ENCODE peak calls at places on chromosomes 11 and 22, in ten cellular contexts. Q is foreskin fibroblast, J is LNCaP clone FGC, G is stomach, A is RWPE2, E is A549, H is cardiac muscle cell, L is HFFc6, S is mesothelial cell of epicardium, C is fibroblast of mammary gland. R is an unnamed sample.

GRCh38 chr11:66100272-66101037 is 30.4 kb downstream of the PACS1 start:
- DNase-seq in E (peak), G (peak), A (no peak), L (no peak), C (peak), Q (no peak), J (peak), H (no peak), S (no peak), R (no peak)

GRCh38 chr11:42329930-42330555 is 870.6 kb upstream of the LRRC4C start:
- DNase-seq in A (no peak), E (no peak), Q (no peak), C (peak), L (peak), S (no peak), J (no peak), G (no peak), H (peak), R (no peak)

GRCh38 chr22:40728731-40729189 is 49.5 kb downstream of the MCHR1 start:
- DNase-seq in E (no peak), S (no peak), L (no peak), C (no peak), G (peak), A (no peak), J (no peak), Q (no peak), H (peak), R (no peak)

GRCh38 chr22:46914916-46915894 is 152.8 kb downstream of the TBC1D22A start:
- DNase-seq in S (no peak), G (no peak), A (no peak), C (no peak), L (no peak), E (no peak), H (no peak), J (no peak), Q (no peak), R (no peak)

GRCh38 chr22:30002861-30003489 is 77.3 kb upstream of the HORMAD2 start:
- DNase-seq in A (no peak), S (no peak), Q (no peak), E (no peak), G (no peak), H (no peak), C (no peak), J (no peak), L (no peak), R (no peak)

GRCh38 chr11:10792385-10793068 is 16.2 kb downstream of the EIF4G2 start:
- DNase-seq in S (peak), C (peak), A (peak), L (peak), J (peak), Q (peak), G (peak), E (peak), H (peak), R (no peak)

GRCh38 chr11:66912963-66913362 is 45.2 kb downstream of the PC start:
- DNase-seq in J (no peak), S (no peak), G (no peak), Q (no peak), H (no peak), E (no peak), C (no peak), L (no peak), A (no peak), R (no peak)

GRCh38 chr11:66443602-66444001 is 5.0 kb upstream of the MRPL11 start:
- DNase-seq in S (no peak), E (peak), L (peak), Q (peak), C (peak), G (no peak), A (no peak), H (peak), J (peak), R (peak)

GRCh38 chr22:50304528-50305392 is 2.7 kb downstream of the PLXNB2 start:
- DNase-seq in Q (no peak), L (no peak), J (no peak), S (no peak), E (no peak), C (peak), H (peak), A (no peak), G (peak), R (no peak)

GRCh38 chr11:50077526-50077925 is 44.9 kb downstream of the OR4C45 start:
- DNase-seq in J (no peak), A (no peak), E (no peak), H (no peak), G (no peak), S (no peak), L (no peak), Q (no peak), C (no peak), R (no peak)

GRCh38 chr11:65485820-65486219 is 13.0 kb upstream of the MALAT1 start:
- DNase-seq in A (no peak), Q (no peak), H (no peak), L (no peak), J (no peak), C (no peak), E (no peak), S (no peak), G (no peak), R (no peak)

GRCh38 chr22:43945632-43946390 is 9.4 kb upstream of the SAMM50 start:
- DNase-seq in C (peak), J (no peak), G (peak), A (no peak), Q (peak), H (peak), S (no peak), L (peak), E (peak), R (no peak)

GRCh38 chr11:9276571-9276970 is 11.4 kb upstream of the DENND5A start:
- DNase-seq in L (no peak), Q (no peak), H (no peak), A (no peak), G (no peak), J (no peak), S (no peak), E (no peak), C (no peak), R (no peak)

GRCh38 chr11:75229466-75229865 is 11.1 kb upstream of the TPBGL start:
- DNase-seq in L (no peak), Q (no peak), G (no peak), A (no peak), E (no peak), C (no peak), H (no peak), S (no peak), J (no peak), R (no peak)

GRCh38 chr11:45983471-45983845 is 61.0 kb downstream of the LARGE2 start:
- DNase-seq in J (no peak), C (no peak), A (no peak), L (no peak), Q (no peak), S (no peak), H (no peak), E (no peak), G (no peak), R (no peak)

GRCh38 chr22:36148411-36148810 is 12.1 kb downstream of the APOL3 start:
- DNase-seq in C (no peak), Q (no peak), A (no peak), J (no peak), L (no peak), H (no peak), E (no peak), G (peak), S (no peak), R (no peak)

GRCh38 chr11:890794-891600 is 19.6 kb downstream of the CHID1 start:
- DNase-seq in H (no peak), S (no peak), G (no peak), A (no peak), C (no peak), L (no peak), Q (no peak), E (no peak), J (no peak), R (no peak)

GRCh38 chr11:889261-889660 is 21.3 kb downstream of the CHID1 start:
- DNase-seq in J (no peak), C (no peak), A (no peak), S (no peak), Q (no peak), E (no peak), H (no peak), L (no peak), G (no peak), R (no peak)

GRCh38 chr11:888290-889212 is 22.1 kb downstream of the CHID1 start:
- DNase-seq in A (no peak), Q (no peak), E (no peak), J (no peak), S (no peak), H (no peak), C (no peak), G (no peak), L (no peak), R (no peak)

GRCh38 chr11:892106-892505 is 18.5 kb downstream of the CHID1 start:
- DNase-seq in Q (no peak), L (no peak), C (no peak), S (no peak), G (no peak), E (no peak), H (no peak), A (no peak), J (no peak), R (no peak)

DNA sequence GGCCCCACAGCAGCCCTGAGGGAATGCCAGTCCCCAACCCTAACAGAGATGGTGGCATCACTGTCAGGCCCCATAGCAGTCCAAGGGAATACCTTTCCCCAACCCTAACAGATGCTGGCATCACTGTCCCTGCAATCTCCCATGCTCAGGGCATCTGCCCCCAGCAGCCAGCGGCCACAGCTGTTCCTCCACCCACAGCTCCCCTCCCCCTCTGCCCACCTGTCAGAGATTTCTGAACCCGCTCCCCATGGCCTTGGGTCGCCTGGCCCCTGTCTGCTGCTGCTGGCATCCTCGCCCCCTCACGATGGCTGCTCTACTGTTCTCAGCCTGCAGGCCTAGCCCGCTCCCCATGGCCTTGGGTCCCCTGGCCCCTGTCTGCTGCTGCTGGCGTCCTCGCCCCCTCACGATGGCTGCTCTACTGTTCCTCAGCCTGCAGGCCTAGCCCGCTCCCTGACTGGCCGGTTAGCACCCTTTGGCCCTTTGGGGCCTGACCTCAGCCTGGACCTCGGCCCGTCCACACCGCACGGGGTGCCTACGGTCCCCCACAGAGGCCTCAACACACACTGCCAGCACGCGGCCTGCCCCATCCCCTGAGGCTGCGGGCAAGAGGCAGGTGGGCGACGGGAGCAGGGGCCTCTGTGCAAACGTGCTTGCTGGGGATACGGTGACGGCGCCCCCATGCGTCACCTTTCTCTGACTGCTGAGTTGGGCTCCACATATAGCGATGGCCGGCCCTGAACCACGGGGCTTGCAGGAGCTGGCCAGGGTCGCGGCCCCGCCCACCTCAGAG is 20.7 kb downstream of the CHID1 start:
- DNase-seq in S (no peak), A (no peak), C (no peak), J (no peak), G (no peak), Q (no peak), H (no peak), L (no peak), E (no peak), R (no peak)
- TF ChIP-seq CTCF in S (no peak), A (no peak), C (no peak), J (no peak), G (no peak), Q (no peak), H (no peak), L (no peak), E (no peak), R (no peak)

GRCh38 chr11:62267050-62267449 is 2.9 kb upstream of the SCGB2A2 start:
- DNase-seq in S (no peak), J (no peak), A (no peak), H (no peak), E (no peak), Q (no peak), C (no peak), L (no peak), G (no peak), R (no peak)
- TF ChIP-seq CTCF in S (no peak), J (no peak), A (no peak), H (no peak), E (no peak), Q (no peak), C (no peak), L (no peak), G (no peak), R (no peak)

GRCh38 chr11:63343130-63343529 is 26.5 kb upstream of the SLC22A9 start:
- DNase-seq in Q (no peak), E (no peak), S (no peak), G (no peak), C (no peak), J (no peak), L (no peak), A (no peak), H (no peak), R (no peak)
- TF ChIP-seq CTCF in Q (no peak), E (no peak), S (no peak), G (no peak), C (no peak), J (peak), L (no peak), A (no peak), H (no peak), R (no peak)

GRCh38 chr11:2929880-2930704 is 872 bp upstream of the PHLDA2 start:
- DNase-seq in G (peak), H (peak), C (peak), J (no peak), S (no peak), L (peak), A (peak), E (peak), Q (peak), R (no peak)
- TF ChIP-seq CTCF in G (no peak), H (peak), C (peak), J (peak), S (peak), L (no peak), A (no peak), E (no peak), Q (no peak), R (peak)

GRCh38 chr11:34680206-34680605 is 59.3 kb downstream of the EHF start:
- DNase-seq in E (no peak), C (peak), Q (peak), A (no peak), J (no peak), S (no peak), G (no peak), H (no peak), L (no peak), R (no peak)
- TF ChIP-seq CTCF in E (no peak), C (no peak), Q (no peak), A (no peak), J (no peak), S (no peak), G (no peak), H (no peak), L (no peak), R (no peak)

GRCh38 chr11:1824221-1825038 is 10.4 kb upstream of the SYT8 start:
- DNase-seq in H (no peak), J (no peak), A (no peak), G (no peak), E (no peak), L (no peak), C (no peak), S (no peak), Q (no peak), R (no peak)
- TF ChIP-seq CTCF in H (no peak), J (no peak), A (no peak), G (no peak), E (no peak), L (no peak), C (no peak), S (no peak), Q (no peak), R (no peak)

GRCh38 chr11:679271-680207 is 15.5 kb downstream of the DEAF1 start:
- DNase-seq in L (no peak), A (no peak), S (no peak), Q (no peak), J (no peak), G (no peak), E (no peak), C (no peak), H (no peak), R (no peak)

GRCh38 chr11:680970-681369 is 14.1 kb downstream of the DEAF1 start:
- DNase-seq in G (no peak), L (no peak), C (no peak), A (no peak), S (no peak), J (no peak), H (no peak), E (no peak), Q (no peak), R (no peak)

GRCh38 chr11:674406-674805 is 20.6 kb downstream of the DEAF1 start:
- DNase-seq in E (no peak), Q (no peak), G (no peak), H (no peak), J (no peak), S (no peak), A (no peak), L (no peak), C (no peak), R (no peak)

GRCh38 chr11:680476-680875 is 14.5 kb downstream of the DEAF1 start:
- DNase-seq in S (no peak), Q (no peak), A (no peak), C (no peak), G (no peak), L (no peak), E (no peak), J (no peak), H (no peak), R (no peak)

DNA sequence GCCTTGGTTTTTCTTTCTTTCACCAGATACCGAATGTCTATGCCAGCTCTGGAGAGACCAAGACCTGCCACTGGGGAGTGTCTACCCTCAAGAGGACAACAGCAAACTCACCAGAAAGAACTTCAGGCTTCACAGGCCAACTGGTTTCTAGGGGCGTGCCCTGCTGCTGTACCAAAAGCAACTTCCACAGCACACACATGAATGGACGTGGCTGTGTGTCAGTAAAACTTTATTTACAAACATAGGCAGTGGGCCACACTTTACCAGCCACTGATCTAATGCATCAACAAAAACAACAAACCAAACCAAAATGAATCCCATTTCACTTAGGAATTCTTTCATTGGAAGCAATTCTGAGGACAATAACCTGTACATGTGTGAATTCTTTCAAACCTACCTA is 16.7 kb downstream of the DEAF1 start:
- DNase-seq in C (no peak), L (no peak), A (no peak), G (no peak), H (no peak), S (no peak), J (no peak), E (no peak), Q (no peak), R (no peak)
- TF ChIP-seq CTCF in C (no peak), L (no peak), A (no peak), G (no peak), H (no peak), S (no peak), J (no peak), E (no peak), Q (no peak), R (no peak)

R was measured in AG09319.